ENCODE peak calls at places on chromosomes 11 and 22, in ten cellular contexts. B is WERI-Rb-1, M is osteocyte, U is MCF 10A, T is progenitor cell of endocrine pancreas, F is thoracic aorta, E is RWPE1, V is Peyer's patch, R is PC-3, C is pancreas. P is an unnamed sample.
A peak's percentile ranks its signal among the peaks of the same experiment; 100 is the strongest.

GRCh38 chr22:27075028-27075678 is 417.8 kb downstream of the MIAT start:
- DNase-seq in B (no peak), M (no peak), U (peak; percentile 15), T (no peak), F (no peak), E (no peak), V (no peak), R (no peak), C (no peak), P (no peak)

GRCh38 chr11:33500865-33501479 is 199.7 kb downstream of the C11orf91 start:
- DNase-seq in B (no peak), M (no peak), U (peak; percentile 70), T (no peak), F (no peak), E (peak; percentile 21), V (no peak), R (peak; percentile 52), C (no peak), P (no peak)

GRCh38 chr11:409600-410471 is 5.0 kb downstream of the SIGIRR start:
- DNase-seq in B (no peak), M (no peak), U (no peak), T (no peak), F (no peak), E (no peak), V (no peak), R (no peak), C (peak; percentile 29), P (no peak)

GRCh38 chr22:48146426-48146825 is 1384.0 kb downstream of the TBC1D22A start:
- DNase-seq in B (no peak), M (peak; percentile 73), U (no peak), T (no peak), F (no peak), E (no peak), V (no peak), R (no peak), C (no peak), P (no peak)

GRCh38 chr22:19593991-19594569 is 69.9 kb upstream of the CLDN5 start:
- DNase-seq in B (no peak), M (no peak), U (no peak), T (no peak), F (no peak), E (no peak), V (no peak), R (no peak), C (no peak), P (no peak)

GRCh38 chr11:94933225-94934130 is 39.9 kb downstream of the CWC15 start:
- DNase-seq in B (no peak), M (no peak), U (no peak), T (no peak), F (no peak), E (no peak), V (no peak), R (peak; percentile 21), C (peak; percentile 15), P (no peak)

GRCh38 chr11:14012836-14013235 is 50.3 kb downstream of the SPON1 start:
- DNase-seq in B (peak; percentile 34), M (no peak), U (no peak), T (no peak), F (no peak), E (no peak), V (no peak), R (no peak), C (no peak), P (no peak)

GRCh38 chr11:130071211-130071712 is 1.6 kb downstream of the APLP2 start:
- DNase-seq in B (no peak), M (no peak), U (peak; percentile 42), T (no peak), F (no peak), E (peak; percentile 39), V (no peak), R (peak; percentile 66), C (no peak), P (no peak)

GRCh38 chr22:50674606-50675552 is 2.3 kb downstream of the SHANK3 start:
- DNase-seq in B (peak; percentile 79), M (peak; percentile 85), U (peak; percentile 42), T (peak; percentile 67), F (no peak), E (peak; percentile 54), V (peak; percentile 74), R (peak; percentile 73), C (peak; percentile 44), P (no peak)

GRCh38 chr11:45560935-45561330 is 104.5 kb downstream of the CHST1 start:
- DNase-seq in B (no peak), M (no peak), U (no peak), T (no peak), F (no peak), E (no peak), V (no peak), R (no peak), C (no peak), P (no peak)

GRCh38 chr11:45538363-45538762 is 127.1 kb downstream of the CHST1 start:
- DNase-seq in B (no peak), M (no peak), U (no peak), T (no peak), F (no peak), E (no peak), V (no peak), R (no peak), C (no peak), P (no peak)

GRCh38 chr22:27490080-27490479 is 311.5 kb downstream of the MN1 start:
- DNase-seq in B (no peak), M (no peak), U (peak; percentile 10), T (no peak), F (no peak), E (no peak), V (no peak), R (no peak), C (no peak), P (no peak)

GRCh38 chr11:31102875-31103274 is 266.7 kb downstream of the DCDC1 start:
- DNase-seq in B (no peak), M (no peak), U (no peak), T (no peak), F (no peak), E (no peak), V (no peak), R (no peak), C (no peak), P (no peak)
- TF ChIP-seq CTCF in B (no peak), M (no peak), U (no peak), T (no peak), F (no peak), E (no peak), V (no peak), R (no peak), C (no peak), P (no peak)

DNA sequence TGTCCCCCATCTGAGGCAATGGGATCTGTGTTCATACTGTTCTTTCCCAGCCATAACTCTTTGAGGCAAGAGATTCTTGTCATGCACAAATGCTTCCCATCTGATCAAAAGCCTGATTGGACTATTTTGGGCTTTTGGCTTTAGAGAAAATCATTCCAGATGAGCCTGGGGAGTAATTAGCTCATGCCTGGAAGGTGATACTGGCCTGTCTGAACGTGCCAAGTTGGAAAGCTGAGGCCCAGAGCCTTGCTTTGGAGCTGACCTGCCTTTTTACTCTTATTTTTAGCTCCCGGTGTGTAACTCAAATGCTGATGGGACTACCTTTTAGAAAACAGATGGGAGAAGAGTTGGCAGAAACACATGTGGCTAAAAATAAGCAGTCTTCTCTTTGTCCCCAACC is 105.0 kb downstream of the DBX1 start:
- DNase-seq in B (no peak), M (no peak), U (peak; percentile 60), T (no peak), F (no peak), E (peak; percentile 36), V (no peak), R (no peak), C (no peak), P (no peak)
- TF ChIP-seq CTCF in B (no peak), M (no peak), U (no peak), T (no peak), F (no peak), E (no peak), V (no peak), R (no peak), C (no peak), P (no peak)

GRCh38 chr22:32958021-32958420 is 100.2 kb downstream of the SYN3 start:
- DNase-seq in B (peak; percentile 16), M (no peak), U (no peak), T (no peak), F (no peak), E (no peak), V (no peak), R (no peak), C (no peak), P (no peak)
- TF ChIP-seq CTCF in B (peak; percentile 40), M (no peak), U (no peak), T (no peak), F (no peak), E (no peak), V (no peak), R (no peak), C (no peak), P (no peak)

DNA sequence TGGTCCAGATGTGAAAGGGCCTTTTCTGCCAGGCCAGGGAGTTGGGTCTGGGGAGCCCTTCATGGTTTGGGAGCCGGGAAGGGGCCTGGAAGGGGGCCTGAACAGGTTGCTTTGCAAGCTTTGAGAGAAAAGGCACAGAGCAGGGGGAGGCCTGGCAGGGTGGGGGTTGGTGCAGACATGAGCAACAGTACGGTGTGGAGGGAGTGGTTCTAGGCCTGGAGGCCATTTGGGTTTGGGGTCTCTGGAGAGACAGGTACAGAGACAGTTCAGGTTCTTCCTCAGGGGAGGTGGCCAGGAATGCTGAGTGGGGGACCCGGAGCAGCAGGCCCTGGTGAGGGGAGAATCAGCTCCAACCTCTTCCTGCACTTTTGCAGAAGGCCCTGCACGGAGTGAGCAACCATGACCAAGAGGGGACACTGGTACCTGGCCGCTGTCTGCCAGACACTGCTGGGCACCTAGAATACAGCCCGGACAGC is 1.4 kb downstream of the KDELR3 start:
- DNase-seq in B (no peak), M (no peak), U (no peak), T (no peak), F (no peak), E (no peak), V (peak; percentile 39), R (no peak), C (no peak), P (no peak)
- TF ChIP-seq CTCF in B (no peak), M (no peak), U (no peak), T (no peak), F (no peak), E (no peak), V (no peak), R (no peak), C (no peak), P (no peak)

DNA sequence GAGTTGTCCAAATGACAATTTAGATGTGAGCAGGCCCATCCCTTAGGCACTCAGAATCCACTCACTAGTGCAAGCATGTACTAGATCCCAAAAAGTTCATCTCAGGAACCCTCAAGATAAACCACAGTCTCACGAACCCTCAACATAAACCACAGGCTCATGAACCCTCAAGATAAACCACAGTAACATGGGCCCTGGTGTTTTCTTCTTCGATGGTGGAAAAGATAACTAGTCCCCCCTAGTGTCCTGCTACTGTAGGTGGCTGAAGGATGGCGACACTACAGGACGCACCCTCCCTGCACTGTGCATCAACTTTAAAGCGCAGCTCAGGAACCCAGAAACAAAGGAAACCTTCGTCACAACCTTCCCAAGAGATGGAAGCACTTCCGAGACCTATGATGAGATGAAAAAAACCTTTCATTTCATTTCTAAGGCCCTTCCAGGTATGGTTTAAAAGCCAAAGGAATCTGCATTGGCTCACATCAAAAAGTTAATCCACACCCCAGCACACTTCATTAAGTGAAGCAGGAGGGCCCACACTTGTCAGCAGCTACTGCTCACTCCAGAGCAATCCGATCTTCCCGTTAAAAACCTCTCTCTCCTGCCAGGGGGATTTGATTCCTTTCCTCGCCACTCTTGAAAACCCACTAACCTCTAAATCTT is 2.4 kb downstream of the LARGE1 start:
- DNase-seq in B (peak; percentile 46), M (no peak), U (no peak), T (no peak), F (no peak), E (no peak), V (no peak), R (no peak), C (no peak), P (no peak)
- TF ChIP-seq CTCF in B (peak; percentile 59), M (peak; percentile 46), U (no peak), T (no peak), F (no peak), E (no peak), V (peak; percentile 32), R (no peak), C (no peak), P (no peak)

P was measured in CD14-positive monocyte.